ENCODE peak calls at places on chromosome 4, in ten cellular contexts. One of them, this sample, is unnamed.

GRCh38 chr4:56410247-56410646 is 23.0 kb upstream of the AASDH start:
- DNase-seq in glutamatergic neuron: no peak
- DNase-seq in HFF-Myc: peak; percentile 98
- DNase-seq in upper lobe of right lung: no peak
- DNase-seq in AG09309: peak; percentile 96
- DNase-seq in fibroblast of mammary gland: peak; percentile 99
- DNase-seq in lower lobe of right lung: no peak
- DNase-seq in fibroblast of lung: peak; percentile 98
- DNase-seq in A549: peak; percentile 47
- DNase-seq in WTC11: no peak
- DNase-seq in this sample: no peak

GRCh38 chr4:2172161-2172560 is 69.8 kb downstream of the HAUS3 start:
- DNase-seq in fibroblast of lung: no peak
- DNase-seq in A549: no peak
- DNase-seq in HFF-Myc: no peak
- DNase-seq in AG09309: no peak
- DNase-seq in upper lobe of right lung: no peak
- DNase-seq in fibroblast of mammary gland: no peak
- DNase-seq in WTC11: no peak
- DNase-seq in lower lobe of right lung: no peak
- DNase-seq in glutamatergic neuron: no peak
- DNase-seq in this sample: no peak

GRCh38 chr4:142353149-142353738 is 492.9 kb downstream of the INPP4B start:
- DNase-seq in WTC11: no peak
- DNase-seq in AG09309: peak; percentile 62
- DNase-seq in HFF-Myc: peak; percentile 43
- DNase-seq in A549: no peak
- DNase-seq in lower lobe of right lung: no peak
- DNase-seq in upper lobe of right lung: no peak
- DNase-seq in glutamatergic neuron: no peak
- DNase-seq in fibroblast of lung: peak; percentile 70
- DNase-seq in fibroblast of mammary gland: peak; percentile 83
- DNase-seq in this sample: no peak

GRCh38 chr4:110824344-110824743 is 201.5 kb upstream of the PITX2 start:
- DNase-seq in HFF-Myc: no peak
- DNase-seq in fibroblast of mammary gland: no peak
- DNase-seq in glutamatergic neuron: no peak
- DNase-seq in A549: no peak
- DNase-seq in AG09309: no peak
- DNase-seq in WTC11: no peak
- DNase-seq in upper lobe of right lung: no peak
- DNase-seq in fibroblast of lung: no peak
- DNase-seq in lower lobe of right lung: no peak
- DNase-seq in this sample: no peak

GRCh38 chr4:14368391-14368790 is 633.9 kb upstream of the CPEB2 start:
- DNase-seq in AG09309: no peak
- DNase-seq in lower lobe of right lung: no peak
- DNase-seq in upper lobe of right lung: no peak
- DNase-seq in HFF-Myc: no peak
- DNase-seq in glutamatergic neuron: no peak
- DNase-seq in fibroblast of mammary gland: no peak
- DNase-seq in WTC11: no peak
- DNase-seq in A549: no peak
- DNase-seq in fibroblast of lung: no peak
- DNase-seq in this sample: no peak

GRCh38 chr4:40525811-40526598 is 103.7 kb downstream of the RBM47 start:
- DNase-seq in fibroblast of mammary gland: peak; percentile 93
- DNase-seq in HFF-Myc: no peak
- DNase-seq in glutamatergic neuron: no peak
- DNase-seq in AG09309: peak; percentile 63
- DNase-seq in lower lobe of right lung: no peak
- DNase-seq in upper lobe of right lung: no peak
- DNase-seq in fibroblast of lung: peak; percentile 92
- DNase-seq in WTC11: peak; percentile 36
- DNase-seq in A549: peak; percentile 48
- DNase-seq in this sample: no peak

GRCh38 chr4:122606364-122607043 is 14.4 kb downstream of the IL21 start:
- DNase-seq in HFF-Myc: no peak
- DNase-seq in WTC11: peak; percentile 51
- DNase-seq in lower lobe of right lung: no peak
- DNase-seq in fibroblast of lung: no peak
- DNase-seq in fibroblast of mammary gland: no peak
- DNase-seq in AG09309: no peak
- DNase-seq in upper lobe of right lung: no peak
- DNase-seq in glutamatergic neuron: no peak
- DNase-seq in A549: no peak
- DNase-seq in this sample: no peak

GRCh38 chr4:187865914-187866313 is 129.7 kb upstream of the ZFP42 start:
- DNase-seq in lower lobe of right lung: no peak
- DNase-seq in glutamatergic neuron: no peak
- DNase-seq in WTC11: no peak
- DNase-seq in A549: no peak
- DNase-seq in upper lobe of right lung: no peak
- DNase-seq in fibroblast of lung: no peak
- DNase-seq in HFF-Myc: no peak
- DNase-seq in fibroblast of mammary gland: no peak
- DNase-seq in AG09309: no peak
- DNase-seq in this sample: no peak

GRCh38 chr4:56049428-56050212 is 100.9 kb downstream of the CEP135 start:
- DNase-seq in fibroblast of lung: peak; percentile 46
- DNase-seq in AG09309: no peak
- DNase-seq in WTC11: peak; percentile 68
- DNase-seq in upper lobe of right lung: peak; percentile 64
- DNase-seq in HFF-Myc: no peak
- DNase-seq in fibroblast of mammary gland: peak; percentile 10
- DNase-seq in lower lobe of right lung: peak; percentile 45
- DNase-seq in glutamatergic neuron: peak; percentile 70
- DNase-seq in A549: no peak
- DNase-seq in this sample: peak; percentile 23

GRCh38 chr4:112807999-112808398 is 171.1 kb downstream of the LARP7 start:
- DNase-seq in glutamatergic neuron: no peak
- DNase-seq in WTC11: no peak
- DNase-seq in lower lobe of right lung: no peak
- DNase-seq in upper lobe of right lung: no peak
- DNase-seq in A549: no peak
- DNase-seq in fibroblast of mammary gland: peak; percentile 8
- DNase-seq in AG09309: no peak
- DNase-seq in HFF-Myc: no peak
- DNase-seq in fibroblast of lung: no peak
- DNase-seq in this sample: no peak

GRCh38 chr4:182202650-182203049 is 40.6 kb upstream of the TENM3 start:
- DNase-seq in A549: no peak
- DNase-seq in HFF-Myc: no peak
- DNase-seq in WTC11: no peak
- DNase-seq in glutamatergic neuron: no peak
- DNase-seq in lower lobe of right lung: no peak
- DNase-seq in fibroblast of mammary gland: no peak
- DNase-seq in upper lobe of right lung: no peak
- DNase-seq in AG09309: no peak
- DNase-seq in fibroblast of lung: no peak
- DNase-seq in this sample: no peak

GRCh38 chr4:74397748-74398426 is 32.9 kb downstream of the EREG start:
- DNase-seq in upper lobe of right lung: no peak
- DNase-seq in lower lobe of right lung: no peak
- DNase-seq in fibroblast of lung: no peak
- DNase-seq in A549: no peak
- DNase-seq in fibroblast of mammary gland: no peak
- DNase-seq in HFF-Myc: no peak
- DNase-seq in glutamatergic neuron: no peak
- DNase-seq in WTC11: no peak
- DNase-seq in AG09309: no peak
- DNase-seq in this sample: no peak

GRCh38 chr4:82484987-82485783 is 54.8 kb downstream of the ENOPH1 start:
- DNase-seq in HFF-Myc: no peak
- DNase-seq in lower lobe of right lung: no peak
- DNase-seq in A549: no peak
- DNase-seq in WTC11: no peak
- DNase-seq in glutamatergic neuron: no peak
- DNase-seq in upper lobe of right lung: no peak
- DNase-seq in AG09309: no peak
- DNase-seq in fibroblast of lung: no peak
- DNase-seq in fibroblast of mammary gland: no peak
- DNase-seq in this sample: no peak

GRCh38 chr4:101419324-101420135 is 72.2 kb upstream of the PPP3CA start:
- DNase-seq in AG09309: peak; percentile 0
- DNase-seq in glutamatergic neuron: no peak
- DNase-seq in fibroblast of mammary gland: peak; percentile 33
- DNase-seq in lower lobe of right lung: no peak
- DNase-seq in fibroblast of lung: peak; percentile 78
- DNase-seq in WTC11: no peak
- DNase-seq in upper lobe of right lung: no peak
- DNase-seq in A549: no peak
- DNase-seq in HFF-Myc: peak; percentile 59
- DNase-seq in this sample: no peak

GRCh38 chr4:54433686-54434085 is 204.6 kb downstream of the PDGFRA start:
- DNase-seq in HFF-Myc: no peak
- DNase-seq in fibroblast of mammary gland: peak; percentile 64
- DNase-seq in AG09309: no peak
- DNase-seq in WTC11: peak; percentile 36
- DNase-seq in lower lobe of right lung: no peak
- DNase-seq in glutamatergic neuron: no peak
- DNase-seq in upper lobe of right lung: no peak
- DNase-seq in A549: no peak
- DNase-seq in fibroblast of lung: no peak
- DNase-seq in this sample: no peak
- TF ChIP-seq CTCF in HFF-Myc: peak; percentile 50
- TF ChIP-seq CTCF in fibroblast of mammary gland: peak; percentile 68
- TF ChIP-seq CTCF in AG09309: peak; percentile 48
- TF ChIP-seq CTCF in WTC11: peak; percentile 44
- TF ChIP-seq CTCF in lower lobe of right lung: peak; percentile 36
- TF ChIP-seq CTCF in glutamatergic neuron: peak; percentile 32
- TF ChIP-seq CTCF in upper lobe of right lung: peak; percentile 38
- TF ChIP-seq CTCF in A549: no peak
- TF ChIP-seq CTCF in fibroblast of lung: peak; percentile 64
- TF ChIP-seq CTCF in this sample: no peak

GRCh38 chr4:104353481-104353880 is 141.2 kb downstream of the CXXC4 start:
- DNase-seq in AG09309: no peak
- DNase-seq in WTC11: no peak
- DNase-seq in A549: no peak
- DNase-seq in lower lobe of right lung: no peak
- DNase-seq in fibroblast of lung: no peak
- DNase-seq in fibroblast of mammary gland: no peak
- DNase-seq in glutamatergic neuron: no peak
- DNase-seq in HFF-Myc: no peak
- DNase-seq in upper lobe of right lung: no peak
- DNase-seq in this sample: no peak

GRCh38 chr4:104351696-104352095 is 143.0 kb downstream of the CXXC4 start:
- DNase-seq in HFF-Myc: no peak
- DNase-seq in upper lobe of right lung: no peak
- DNase-seq in fibroblast of mammary gland: no peak
- DNase-seq in WTC11: no peak
- DNase-seq in glutamatergic neuron: no peak
- DNase-seq in lower lobe of right lung: no peak
- DNase-seq in A549: no peak
- DNase-seq in AG09309: no peak
- DNase-seq in fibroblast of lung: peak; percentile 2
- DNase-seq in this sample: no peak

DNA sequence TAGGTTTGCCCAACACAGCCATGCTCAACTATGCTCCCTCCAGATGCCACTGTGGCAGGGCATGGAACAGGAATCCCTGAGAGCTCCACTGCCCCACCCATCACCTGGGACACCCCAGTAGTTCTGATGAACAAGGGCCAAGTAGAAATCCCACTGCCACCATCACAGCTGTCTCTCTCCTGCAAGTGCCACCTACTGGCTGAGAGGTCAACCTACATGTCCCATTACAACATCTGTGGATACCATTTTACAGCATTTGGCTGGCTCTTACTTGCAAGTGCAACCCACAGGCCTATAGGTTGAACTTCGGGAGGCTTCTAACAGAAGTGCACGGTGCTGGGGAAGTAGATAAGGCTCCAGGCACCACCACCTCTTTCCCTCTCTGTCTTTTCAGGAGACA is 142.5 kb downstream of the CXXC4 start:
- DNase-seq in WTC11: peak; percentile 14
- DNase-seq in fibroblast of mammary gland: no peak
- DNase-seq in A549: no peak
- DNase-seq in lower lobe of right lung: no peak
- DNase-seq in HFF-Myc: no peak
- DNase-seq in glutamatergic neuron: no peak
- DNase-seq in upper lobe of right lung: no peak
- DNase-seq in AG09309: no peak
- DNase-seq in fibroblast of lung: no peak
- DNase-seq in this sample: no peak
- TF ChIP-seq CTCF in WTC11: peak; percentile 31
- TF ChIP-seq CTCF in fibroblast of mammary gland: peak; percentile 10
- TF ChIP-seq CTCF in A549: no peak
- TF ChIP-seq CTCF in lower lobe of right lung: no peak
- TF ChIP-seq CTCF in HFF-Myc: no peak
- TF ChIP-seq CTCF in glutamatergic neuron: no peak
- TF ChIP-seq CTCF in upper lobe of right lung: no peak
- TF ChIP-seq CTCF in AG09309: no peak
- TF ChIP-seq CTCF in fibroblast of lung: no peak
- TF ChIP-seq CTCF in this sample: no peak

DNA sequence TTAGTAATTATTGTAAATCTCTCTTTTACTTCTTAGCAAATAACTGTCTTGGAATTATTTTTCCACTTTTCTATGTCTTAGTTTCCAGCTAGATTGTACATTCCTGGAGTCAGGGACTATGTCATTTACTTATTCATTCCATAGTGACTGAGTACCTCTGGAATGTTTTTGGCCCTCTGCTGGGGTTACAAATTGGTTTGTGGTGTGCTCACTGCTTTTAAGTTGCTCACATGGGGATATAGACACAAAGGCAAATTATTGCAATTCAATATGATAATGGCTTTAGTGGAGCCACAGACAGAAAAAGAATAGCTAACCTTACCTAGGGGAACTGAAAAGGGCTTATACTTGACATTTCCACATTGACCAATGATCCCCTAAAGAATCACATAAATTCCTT is 63.7 kb upstream of the PDGFRA start:
- DNase-seq in HFF-Myc: peak; percentile 78
- DNase-seq in lower lobe of right lung: no peak
- DNase-seq in upper lobe of right lung: no peak
- DNase-seq in glutamatergic neuron: no peak
- DNase-seq in fibroblast of lung: peak; percentile 98
- DNase-seq in A549: no peak
- DNase-seq in AG09309: peak; percentile 84
- DNase-seq in fibroblast of mammary gland: peak; percentile 92
- DNase-seq in WTC11: no peak
- DNase-seq in this sample: no peak
- TF ChIP-seq CTCF in HFF-Myc: no peak
- TF ChIP-seq CTCF in lower lobe of right lung: no peak
- TF ChIP-seq CTCF in upper lobe of right lung: no peak
- TF ChIP-seq CTCF in glutamatergic neuron: no peak
- TF ChIP-seq CTCF in fibroblast of lung: peak; percentile 4
- TF ChIP-seq CTCF in A549: no peak
- TF ChIP-seq CTCF in AG09309: peak; percentile 13
- TF ChIP-seq CTCF in fibroblast of mammary gland: peak; percentile 18
- TF ChIP-seq CTCF in WTC11: no peak
- TF ChIP-seq CTCF in this sample: no peak

DNA sequence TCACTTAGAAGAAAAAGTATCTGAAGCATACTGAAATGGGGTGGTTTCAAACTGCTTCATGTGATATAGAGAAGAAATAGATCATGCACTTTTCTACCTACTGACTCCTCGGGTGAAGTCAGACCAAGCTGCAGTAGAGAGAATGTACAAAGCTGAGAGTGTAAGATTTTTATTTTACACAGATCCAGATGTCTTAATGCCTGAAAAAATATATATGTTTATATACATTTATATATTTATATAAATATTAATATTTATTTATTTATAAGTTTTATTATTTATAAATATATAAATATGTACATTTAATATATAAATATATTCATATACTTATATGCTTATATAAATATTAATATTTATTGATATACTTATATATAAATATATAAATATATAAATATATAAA is 171.9 kb upstream of the SPOCK3 start:
- DNase-seq in upper lobe of right lung: no peak
- DNase-seq in glutamatergic neuron: no peak
- DNase-seq in lower lobe of right lung: no peak
- DNase-seq in fibroblast of mammary gland: no peak
- DNase-seq in fibroblast of lung: no peak
- DNase-seq in A549: no peak
- DNase-seq in AG09309: no peak
- DNase-seq in WTC11: no peak
- DNase-seq in HFF-Myc: no peak
- DNase-seq in this sample: no peak
- TF ChIP-seq CTCF in upper lobe of right lung: no peak
- TF ChIP-seq CTCF in glutamatergic neuron: no peak
- TF ChIP-seq CTCF in lower lobe of right lung: no peak
- TF ChIP-seq CTCF in fibroblast of mammary gland: no peak
- TF ChIP-seq CTCF in fibroblast of lung: no peak
- TF ChIP-seq CTCF in A549: no peak
- TF ChIP-seq CTCF in AG09309: no peak
- TF ChIP-seq CTCF in WTC11: no peak
- TF ChIP-seq CTCF in HFF-Myc: no peak
- TF ChIP-seq CTCF in this sample: no peak

This sample was measured in activated B cell treated with CpG ODN at 0.5 μM for 24 hours.